ENCODE peak calls at places on chromosomes 5 and 9, in five cellular contexts. F is ACHN; O is stimulated activated naive CD8-positive, alpha-beta T cell treated with anti-CD3 and anti-CD28 coated beads, Interleukin-15, Interleukin-2, amounts not matched to agents 100 U/mL and 50 U/mL, for 24 hours; V is ureter; E is sciatic nerve. P is an unnamed sample.

GRCh38 chr5:14189680-14190079 is 46.5 kb downstream of the TRIO start:
- DNase-seq in F (no peak), O (no peak), V (no peak), E (no peak), P (no peak)

GRCh38 chr5:36236801-36237200 is 4.9 kb downstream of the NADK2 start:
- DNase-seq in F (no peak), O (no peak), V (no peak), E (no peak), P (no peak)

GRCh38 chr5:67983251-67983941 is 232.2 kb upstream of the PIK3R1 start:
- DNase-seq in F (no peak), O (no peak), V (no peak), E (no peak), P (no peak)

GRCh38 chr5:134136221-134136631 is 21.7 kb downstream of the TCF7 start:
- DNase-seq in F (no peak), O (no peak), V (peak), E (no peak), P (peak)

GRCh38 chr9:98780059-98780749 is 16.2 kb downstream of the ANKS6 start:
- DNase-seq in F (no peak), O (no peak), V (no peak), E (no peak), P (no peak)

GRCh38 chr9:11319477-11320060 is 706.8 kb upstream of the PTPRD start:
- DNase-seq in F (peak), O (no peak), V (no peak), E (no peak), P (no peak)

GRCh38 chr9:79769476-79770275 is 197.9 kb downstream of the TLE4 start:
- DNase-seq in F (no peak), O (no peak), V (no peak), E (no peak), P (no peak)

GRCh38 chr5:14447958-14448881 is 133.4 kb upstream of the OTULINL start:
- DNase-seq in F (peak), O (no peak), V (no peak), E (no peak), P (no peak)

GRCh38 chr5:30926181-30926580 is 267.3 kb upstream of the CDH6 start:
- DNase-seq in F (no peak), O (no peak), V (no peak), E (no peak), P (no peak)

GRCh38 chr9:33446507-33447403 is 638 bp downstream of the AQP3 start:
- DNase-seq in F (peak), O (peak), V (peak), E (no peak), P (peak)

GRCh38 chr5:75620184-75620959 is 9.1 kb downstream of the ANKDD1B start:
- DNase-seq in F (no peak), O (no peak), V (no peak), E (no peak), P (no peak)

GRCh38 chr9:135328485-135329417 is 150.8 kb upstream of the PPP1R26 start:
- DNase-seq in F (no peak), O (no peak), V (peak), E (no peak), P (peak)

GRCh38 chr5:68681929-68682328 is 411.9 kb upstream of the SLC30A5 start:
- DNase-seq in F (peak), O (no peak), V (no peak), E (no peak), P (no peak)

GRCh38 chr5:169160405-169160901 is 140.5 kb downstream of the SLIT3 start:
- DNase-seq in F (peak), O (no peak), V (no peak), E (no peak), P (no peak)

GRCh38 chr5:81850932-81851331 is 100.0 kb upstream of the SSBP2 start:
- DNase-seq in F (no peak), O (no peak), V (no peak), E (no peak), P (no peak)

GRCh38 chr5:66717455-66718373 is 121.5 kb downstream of the MAST4 start:
- DNase-seq in F (no peak), O (no peak), V (no peak), E (no peak), P (no peak)

GRCh38 chr5:139817362-139817761 is 21.8 kb downstream of the PSD2 start:
- DNase-seq in F (no peak), O (no peak), V (no peak), E (no peak), P (peak)

GRCh38 chr9:130286072-130286770 is 20.7 kb downstream of the HMCN2 start:
- DNase-seq in F (no peak), O (no peak), V (no peak), E (no peak), P (no peak)

GRCh38 chr5:137666109-137666850 is 69.6 kb downstream of the KLHL3 start:
- DNase-seq in F (no peak), O (peak), V (no peak), E (no peak), P (no peak)

GRCh38 chr5:135456238-135457099 is 4.3 kb upstream of the TIFAB start:
- DNase-seq in F (no peak), O (no peak), V (no peak), E (peak), P (peak)

GRCh38 chr5:141427783-141428426 is 2.4 kb upstream of the PCDHGA12 start:
- DNase-seq in F (no peak), O (no peak), V (no peak), E (no peak), P (no peak)